ENCODE peak calls at places on chromosome 13, in four cellular contexts. One of them, this sample, is unnamed.

GRCh38 chr13:101181076-101181685 is 235.1 kb downstream of the NALCN start:
- DNase-seq in stomach: no peak
- DNase-seq in Peyer's patch: no peak
- DNase-seq in BE2C: no peak
- DNase-seq in this sample: no peak

GRCh38 chr13:25876256-25876655 is 175.6 kb downstream of the SHISA2 start:
- DNase-seq in stomach: no peak
- DNase-seq in Peyer's patch: no peak
- DNase-seq in BE2C: no peak
- DNase-seq in this sample: no peak

GRCh38 chr13:35356572-35356971 is 119.9 kb downstream of the MAB21L1 start:
- DNase-seq in stomach: no peak
- DNase-seq in Peyer's patch: no peak
- DNase-seq in BE2C: no peak
- DNase-seq in this sample: no peak

GRCh38 chr13:60282708-60283107 is 114.3 kb upstream of the TDRD3 start:
- DNase-seq in stomach: no peak
- DNase-seq in Peyer's patch: no peak
- DNase-seq in BE2C: no peak
- DNase-seq in this sample: no peak

GRCh38 chr13:44382635-44383145 is 9.1 kb downstream of the SERP2 start:
- DNase-seq in stomach: peak; percentile 66
- DNase-seq in Peyer's patch: no peak
- DNase-seq in BE2C: no peak
- DNase-seq in this sample: no peak

GRCh38 chr13:52070929-52071523 is 46.5 kb downstream of the UTP14C start:
- DNase-seq in stomach: no peak
- DNase-seq in Peyer's patch: no peak
- DNase-seq in BE2C: no peak
- DNase-seq in this sample: no peak

GRCh38 chr13:95074820-95075219 is 226.4 kb downstream of the ABCC4 start:
- DNase-seq in stomach: no peak
- DNase-seq in Peyer's patch: no peak
- DNase-seq in BE2C: no peak
- DNase-seq in this sample: no peak

GRCh38 chr13:30341815-30342570 is 34.6 kb upstream of the KATNAL1 start:
- DNase-seq in stomach: peak; percentile 85
- DNase-seq in Peyer's patch: peak; percentile 62
- DNase-seq in BE2C: peak; percentile 28
- DNase-seq in this sample: peak; percentile 85

GRCh38 chr13:21033224-21033855 is 28.0 kb downstream of the LATS2 start:
- DNase-seq in stomach: peak; percentile 69
- DNase-seq in Peyer's patch: no peak
- DNase-seq in BE2C: no peak
- DNase-seq in this sample: no peak

GRCh38 chr13:111284579-111284978 is 35.9 kb upstream of the TEX29 start:
- DNase-seq in stomach: no peak
- DNase-seq in Peyer's patch: no peak
- DNase-seq in BE2C: no peak
- DNase-seq in this sample: no peak

GRCh38 chr13:35614666-35615065 is 138.2 kb upstream of the MAB21L1 start:
- DNase-seq in stomach: no peak
- DNase-seq in Peyer's patch: no peak
- DNase-seq in BE2C: no peak
- DNase-seq in this sample: no peak

GRCh38 chr13:75647126-75647784 is 11.1 kb downstream of the LMO7 start:
- DNase-seq in stomach: no peak
- DNase-seq in Peyer's patch: no peak
- DNase-seq in BE2C: no peak
- DNase-seq in this sample: no peak

GRCh38 chr13:106156468-106156867 is 379.0 kb downstream of the EFNB2 start:
- DNase-seq in stomach: no peak
- DNase-seq in Peyer's patch: no peak
- DNase-seq in BE2C: no peak
- DNase-seq in this sample: no peak

GRCh38 chr13:107258599-107259187 is 690.8 kb upstream of the ARGLU1 start:
- DNase-seq in stomach: no peak
- DNase-seq in Peyer's patch: no peak
- DNase-seq in BE2C: no peak
- DNase-seq in this sample: no peak

GRCh38 chr13:106416645-106417044 is 118.8 kb downstream of the EFNB2 start:
- DNase-seq in stomach: no peak
- DNase-seq in Peyer's patch: no peak
- DNase-seq in BE2C: no peak
- DNase-seq in this sample: no peak

GRCh38 chr13:43303040-43303729 is 279.8 kb downstream of the DNAJC15 start:
- DNase-seq in stomach: peak; percentile 78
- DNase-seq in Peyer's patch: no peak
- DNase-seq in BE2C: peak; percentile 89
- DNase-seq in this sample: no peak

GRCh38 chr13:41720839-41721561 is 239.9 kb downstream of the VWA8 start:
- DNase-seq in stomach: no peak
- DNase-seq in Peyer's patch: no peak
- DNase-seq in BE2C: no peak
- DNase-seq in this sample: no peak

GRCh38 chr13:65091031-65091430 is 2139.1 kb downstream of the PCDH9 start:
- DNase-seq in stomach: no peak
- DNase-seq in Peyer's patch: no peak
- DNase-seq in BE2C: no peak
- DNase-seq in this sample: no peak
- TF ChIP-seq CTCF in stomach: no peak
- TF ChIP-seq CTCF in Peyer's patch: no peak
- TF ChIP-seq CTCF in BE2C: no peak
- TF ChIP-seq CTCF in this sample: no peak

GRCh38 chr13:112942689-112943308 is 26.2 kb upstream of the MCF2L start:
- DNase-seq in stomach: peak; percentile 99
- DNase-seq in Peyer's patch: peak; percentile 96
- DNase-seq in BE2C: peak; percentile 99
- DNase-seq in this sample: peak; percentile 98

GRCh38 chr13:112940236-112940635 is 28.8 kb upstream of the MCF2L start:
- DNase-seq in stomach: peak; percentile 24
- DNase-seq in Peyer's patch: no peak
- DNase-seq in BE2C: peak; percentile 67
- DNase-seq in this sample: no peak

GRCh38 chr13:112938680-112939079 is 30.3 kb upstream of the MCF2L start:
- DNase-seq in stomach: no peak
- DNase-seq in Peyer's patch: no peak
- DNase-seq in BE2C: no peak
- DNase-seq in this sample: no peak

GRCh38 chr13:112943309-112944125 is 25.5 kb upstream of the MCF2L start:
- DNase-seq in stomach: peak; percentile 61
- DNase-seq in Peyer's patch: peak; percentile 70
- DNase-seq in BE2C: peak; percentile 68
- DNase-seq in this sample: peak; percentile 83

DNA sequence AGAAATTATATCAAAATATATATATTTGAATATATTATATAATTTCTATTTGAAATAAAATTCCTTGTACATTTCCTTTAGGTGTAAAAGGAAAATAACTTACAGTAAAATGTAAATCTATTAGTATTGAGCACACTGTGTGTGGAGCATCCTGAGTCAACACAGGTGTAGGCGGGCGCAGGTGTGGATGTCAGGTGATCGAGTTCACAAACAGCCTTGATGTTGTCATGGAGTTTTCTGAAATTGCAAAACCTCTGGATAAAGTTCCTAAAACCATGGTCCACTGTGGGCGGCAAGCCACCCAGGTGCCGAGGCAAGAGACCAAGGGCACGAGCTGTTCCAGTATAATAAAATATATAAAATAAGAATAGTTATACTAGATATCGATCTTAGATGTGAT is 27.7 kb upstream of the MCF2L start:
- DNase-seq in stomach: peak; percentile 22
- DNase-seq in Peyer's patch: no peak
- DNase-seq in BE2C: no peak
- DNase-seq in this sample: no peak
- H3K9me3 ChIP-seq in stomach: no peaks in the 10 kb centered on the region
- H3K9me3 ChIP-seq in Peyer's patch: no peaks in the 10 kb centered on the region
- H3K9me3 ChIP-seq in BE2C: no peaks in the 10 kb centered on the region
- H3K9me3 ChIP-seq in this sample: no peaks in the 10 kb centered on the region

DNA sequence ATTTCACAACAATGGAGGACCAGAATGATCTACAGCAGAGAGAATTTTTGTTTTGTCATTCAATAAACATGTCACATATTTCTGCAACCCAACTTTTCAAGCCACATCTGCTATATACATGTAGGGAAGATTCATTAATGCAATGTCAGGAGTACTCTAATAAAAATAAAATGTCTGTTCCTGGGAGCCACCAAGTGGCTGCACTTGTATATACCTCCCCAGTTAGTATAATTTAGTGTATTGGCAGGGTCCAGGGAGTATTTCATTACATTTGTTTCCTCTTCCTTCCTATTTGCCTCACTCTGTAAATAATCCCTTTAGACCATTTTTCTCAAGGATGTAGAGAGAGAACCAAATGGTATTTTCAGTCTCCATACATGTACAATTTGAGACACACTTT is 1169.0 kb downstream of the DIAPH3 start:
- DNase-seq in stomach: no peak
- DNase-seq in Peyer's patch: no peak
- DNase-seq in BE2C: no peak
- DNase-seq in this sample: no peak
- TF ChIP-seq CTCF in stomach: no peak
- TF ChIP-seq CTCF in Peyer's patch: no peak
- TF ChIP-seq CTCF in BE2C: peak; percentile 49
- TF ChIP-seq CTCF in this sample: no peak

GRCh38 chr13:103663996-103664395 is 597.8 kb upstream of the SLC10A2 start:
- DNase-seq in stomach: no peak
- DNase-seq in Peyer's patch: no peak
- DNase-seq in BE2C: no peak
- DNase-seq in this sample: no peak
- H3K9me3 ChIP-seq in stomach: no peaks in the 10 kb centered on the region
- H3K9me3 ChIP-seq in Peyer's patch: no peaks in the 10 kb centered on the region
- H3K9me3 ChIP-seq in BE2C: no peaks in the 10 kb centered on the region
- H3K9me3 ChIP-seq in this sample: no peaks in the 10 kb centered on the region

GRCh38 chr13:34207334-34207733 is 389.4 kb downstream of the RFC3 start:
- DNase-seq in stomach: no peak
- DNase-seq in Peyer's patch: no peak
- DNase-seq in BE2C: no peak
- DNase-seq in this sample: no peak
- TF ChIP-seq CTCF in stomach: no peak
- TF ChIP-seq CTCF in Peyer's patch: no peak
- TF ChIP-seq CTCF in BE2C: no peak
- TF ChIP-seq CTCF in this sample: no peak

DNA sequence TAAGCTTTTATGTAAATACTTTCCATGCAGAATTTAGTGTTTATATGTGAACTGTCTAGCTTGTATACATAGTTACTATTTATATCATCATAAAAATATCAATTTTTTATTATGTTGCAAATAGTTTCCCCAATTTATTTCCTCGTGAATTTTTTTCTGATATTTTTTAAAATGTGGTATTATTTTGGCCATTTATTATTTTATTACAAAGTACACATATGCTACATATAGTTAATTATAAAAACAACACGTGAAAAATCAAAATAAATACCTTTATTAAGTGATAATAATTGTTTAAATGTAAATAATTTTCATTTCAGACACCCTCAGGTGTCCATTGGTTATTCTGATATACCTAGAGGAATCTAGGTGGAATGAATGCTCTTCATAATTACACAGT is 1394.9 kb upstream of the PRR20A start:
- DNase-seq in stomach: no peak
- DNase-seq in Peyer's patch: no peak
- DNase-seq in BE2C: no peak
- DNase-seq in this sample: no peak
- H3K9me3 ChIP-seq in stomach: no peaks in the 10 kb centered on the region
- H3K9me3 ChIP-seq in Peyer's patch: no peaks in the 10 kb centered on the region
- H3K9me3 ChIP-seq in BE2C: no peaks in the 10 kb centered on the region
- H3K9me3 ChIP-seq in this sample: no peaks in the 10 kb centered on the region

GRCh38 chr13:39765801-39766463 is 110.5 kb downstream of the COG6 start:
- DNase-seq in stomach: peak; percentile 46
- DNase-seq in Peyer's patch: peak; percentile 53
- DNase-seq in BE2C: peak; percentile 24
- DNase-seq in this sample: no peak
- TF ChIP-seq CTCF in stomach: no peak
- TF ChIP-seq CTCF in Peyer's patch: peak; percentile 37
- TF ChIP-seq CTCF in BE2C: peak; percentile 40
- TF ChIP-seq CTCF in this sample: peak; percentile 24

This sample was measured in upper lobe of right lung.